ENCODE peak calls at places on chromosome 21, in ten cellular contexts. Z, A, U, B, Y, G, P, J, C and K are unnamed samples. For H3K36me3, the result is how much of the 10 kb centered on the place peaks cover.

GRCh38 chr21:42654179-42654912 is 925 bp downstream of the PDE9A start:
- DNase-seq in Z (peak), A (no peak), U (peak), B (peak), Y (no peak), G (no peak), P (no peak), J (peak), C (peak), K (peak)

GRCh38 chr21:33875026-33875695 is 40.4 kb downstream of the ATP5PO start:
- DNase-seq in Z (no peak), A (no peak), U (no peak), B (no peak), Y (no peak), G (no peak), P (no peak), J (no peak), C (no peak), K (no peak)

GRCh38 chr21:37257967-37258877 is 8.9 kb downstream of the VPS26C start:
- DNase-seq in Z (peak), A (peak), U (no peak), B (peak), Y (peak), G (peak), P (no peak), J (peak), C (peak), K (peak)

GRCh38 chr21:21997390-21998333 is 999.5 kb downstream of the NCAM2 start:
- DNase-seq in Z (no peak), A (no peak), U (no peak), B (no peak), Y (no peak), G (no peak), P (peak), J (no peak), C (peak), K (peak)

GRCh38 chr21:30430170-30430655 is at the start of gene KRTAP13-4:
- DNase-seq in Z (no peak), A (no peak), U (no peak), B (no peak), Y (no peak), G (no peak), P (no peak), J (no peak), C (no peak), K (no peak)

GRCh38 chr21:18369115-18369514 is 34.5 kb downstream of the TMPRSS15 start:
- DNase-seq in Z (peak), A (no peak), U (peak), B (peak), Y (peak), G (no peak), P (peak), J (no peak), C (peak), K (peak)

GRCh38 chr21:42757826-42758655 is 104.6 kb downstream of the PDE9A start:
- DNase-seq in Z (no peak), A (no peak), U (no peak), B (no peak), Y (no peak), G (no peak), P (no peak), J (no peak), C (no peak), K (no peak)

GRCh38 chr21:17359781-17360180 is 153.1 kb upstream of the CXADR start:
- DNase-seq in Z (no peak), A (no peak), U (peak), B (no peak), Y (no peak), G (no peak), P (no peak), J (no peak), C (no peak), K (no peak)

GRCh38 chr21:31347435-31348032 is 3.5 kb upstream of the TIAM1 start:
- DNase-seq in Z (no peak), A (peak), U (peak), B (peak), Y (peak), G (peak), P (no peak), J (no peak), C (no peak), K (peak)

DNA sequence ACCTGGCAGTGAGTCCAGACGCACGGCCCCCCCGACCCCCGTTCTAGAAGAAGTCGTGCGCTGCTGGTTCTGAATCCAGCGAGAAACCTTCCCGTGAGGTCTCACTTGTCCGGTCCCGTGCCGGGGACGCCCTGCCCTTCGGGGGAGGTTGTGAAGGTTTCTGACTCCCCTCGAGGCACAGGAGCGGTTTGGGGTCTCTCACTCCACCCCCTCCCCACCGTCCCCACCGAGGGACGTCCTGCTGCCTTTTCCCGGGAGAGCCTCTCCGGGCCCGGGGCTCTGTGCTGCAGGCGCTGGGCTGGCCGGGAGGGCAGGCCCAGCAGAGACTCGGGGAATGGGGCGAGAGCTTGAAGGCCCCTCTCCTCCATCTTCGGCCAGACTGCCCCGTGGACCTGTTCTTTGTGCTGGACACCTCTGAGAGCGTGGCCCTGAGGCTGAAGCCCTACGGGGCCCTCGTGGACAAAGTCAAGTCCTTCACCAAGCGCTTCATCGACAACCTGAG is 737 bp downstream of the COL6A1 start:
- DNase-seq in Z (no peak), A (no peak), U (no peak), B (peak), Y (no peak), G (peak), P (no peak), J (no peak), C (no peak), K (peak)
- H3K4me2 ChIP-seq in Z (peak), A (peak), U (no peak), B (peak), Y (no peak), G (peak), P (no peak), J (peak), C (peak), K (peak)

DNA sequence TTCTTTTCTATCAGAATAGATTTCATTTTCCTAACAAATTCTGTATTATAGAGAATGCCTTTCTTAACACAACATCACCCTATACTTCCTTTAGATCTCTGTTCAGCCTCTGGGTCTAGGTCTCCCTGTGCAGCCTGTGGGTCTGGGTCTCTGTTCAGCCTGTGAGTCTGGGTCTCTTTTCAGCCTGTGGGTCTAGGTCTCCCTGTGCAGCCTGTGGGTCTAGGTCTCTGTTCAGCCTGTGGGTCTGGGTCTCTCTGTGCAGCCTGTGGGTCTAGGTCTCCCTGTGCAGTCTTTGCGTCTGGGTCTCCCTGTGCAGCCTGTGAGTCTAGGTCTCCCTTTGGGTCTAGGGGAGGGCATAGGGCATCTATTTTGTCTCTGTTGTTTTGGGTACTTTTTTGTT is 59.6 kb upstream of the DIP2A start:
- DNase-seq in Z (no peak), A (no peak), U (no peak), B (no peak), Y (no peak), G (no peak), P (no peak), J (no peak), C (no peak), K (no peak)
- H3K36me3 ChIP-seq in Z (half or more), A (half or more), U (half or more), B (under half), Y (under half), G (under half), P (under half), J (under half), C (under half), K (under half)

DNA sequence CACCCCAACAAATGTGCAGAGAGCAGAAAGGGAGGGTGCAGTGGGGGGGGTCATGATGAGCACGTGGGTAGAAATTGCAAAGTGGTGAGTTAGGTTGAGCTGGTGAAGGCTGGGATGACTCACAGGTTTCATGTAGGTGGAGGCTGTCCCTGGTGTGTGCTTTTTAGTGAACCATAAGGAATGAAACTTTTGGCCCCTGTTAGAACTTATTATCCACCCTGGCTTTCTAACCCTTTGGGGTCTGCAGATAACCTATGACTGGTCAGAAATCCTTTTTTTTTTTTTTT is 46.9 kb downstream of the DOP1B start:
- DNase-seq in Z (no peak), A (peak), U (no peak), B (no peak), Y (no peak), G (peak), P (peak), J (peak), C (peak), K (peak)
- H3K4me2 ChIP-seq in Z (no peak), A (peak), U (no peak), B (no peak), Y (no peak), G (peak), P (no peak), J (peak), C (no peak), K (peak)

GRCh38 chr21:44773291-44773932 is 28.2 kb downstream of the UBE2G2 start:
- DNase-seq in Z (no peak), A (no peak), U (no peak), B (no peak), Y (no peak), G (no peak), P (no peak), J (no peak), C (peak), K (no peak)
- H3K36me3 ChIP-seq in Z (half or more), A (half or more), U (half or more), B (under half), Y (under half), G (under half), P (under half), J (under half), C (under half), K (under half)

GRCh38 chr21:27817902-27818623 is 851.2 kb upstream of the ADAMTS5 start:
- DNase-seq in Z (no peak), A (no peak), U (no peak), B (no peak), Y (no peak), G (no peak), P (no peak), J (no peak), C (no peak), K (no peak)
- H3K4me2 ChIP-seq in Z (no peak), A (no peak), U (no peak), B (no peak), Y (no peak), G (no peak), P (no peak), J (no peak), C (no peak), K (no peak)

DNA sequence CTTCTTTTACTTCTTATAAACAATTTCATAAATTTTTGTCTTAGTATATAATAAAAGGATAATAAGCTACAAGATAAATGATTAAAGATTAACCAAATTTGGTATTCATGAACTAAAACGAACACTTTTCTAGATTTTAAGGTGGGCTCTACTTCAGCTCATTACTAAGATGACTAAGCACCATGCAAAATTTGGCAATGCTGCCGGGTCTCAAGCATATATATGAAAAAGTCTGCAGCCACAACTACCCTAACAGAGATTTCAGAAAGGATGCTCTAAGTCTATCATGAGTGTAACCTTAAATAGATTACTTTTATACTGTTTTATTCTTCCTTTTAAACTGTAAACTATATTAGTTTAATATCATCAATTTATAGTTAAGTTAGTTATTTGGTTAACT is 47.8 kb downstream of the BRWD1 start:
- DNase-seq in Z (no peak), A (no peak), U (no peak), B (no peak), Y (no peak), G (no peak), P (no peak), J (no peak), C (no peak), K (no peak)
- H3K36me3 ChIP-seq in Z (half or more), A (under half), U (half or more), B (under half), Y (half or more), G (half or more), P (under half), J (under half), C (under half), K (under half)

GRCh38 chr21:34977333-34977732 is 71.8 kb downstream of the RUNX1 start:
- DNase-seq in Z (no peak), A (no peak), U (no peak), B (no peak), Y (no peak), G (no peak), P (no peak), J (no peak), C (no peak), K (no peak)

GRCh38 chr21:34973685-34974084 is 75.4 kb downstream of the RUNX1 start:
- DNase-seq in Z (no peak), A (no peak), U (no peak), B (no peak), Y (no peak), G (no peak), P (no peak), J (no peak), C (no peak), K (no peak)

GRCh38 chr21:34970566-34970965 is 78.5 kb downstream of the RUNX1 start:
- DNase-seq in Z (no peak), A (no peak), U (no peak), B (no peak), Y (no peak), G (no peak), P (no peak), J (no peak), C (no peak), K (no peak)

GRCh38 chr21:34971656-34972055 is 77.4 kb downstream of the RUNX1 start:
- DNase-seq in Z (no peak), A (no peak), U (no peak), B (no peak), Y (no peak), G (no peak), P (no peak), J (no peak), C (no peak), K (no peak)

GRCh38 chr21:34974162-34974981 is 74.7 kb downstream of the RUNX1 start:
- DNase-seq in Z (no peak), A (peak), U (peak), B (no peak), Y (peak), G (no peak), P (peak), J (no peak), C (no peak), K (peak)
- H3K4me2 ChIP-seq in Z (no peak), A (peak), U (peak), B (no peak), Y (peak), G (no peak), P (peak), J (no peak), C (no peak), K (peak)

DNA sequence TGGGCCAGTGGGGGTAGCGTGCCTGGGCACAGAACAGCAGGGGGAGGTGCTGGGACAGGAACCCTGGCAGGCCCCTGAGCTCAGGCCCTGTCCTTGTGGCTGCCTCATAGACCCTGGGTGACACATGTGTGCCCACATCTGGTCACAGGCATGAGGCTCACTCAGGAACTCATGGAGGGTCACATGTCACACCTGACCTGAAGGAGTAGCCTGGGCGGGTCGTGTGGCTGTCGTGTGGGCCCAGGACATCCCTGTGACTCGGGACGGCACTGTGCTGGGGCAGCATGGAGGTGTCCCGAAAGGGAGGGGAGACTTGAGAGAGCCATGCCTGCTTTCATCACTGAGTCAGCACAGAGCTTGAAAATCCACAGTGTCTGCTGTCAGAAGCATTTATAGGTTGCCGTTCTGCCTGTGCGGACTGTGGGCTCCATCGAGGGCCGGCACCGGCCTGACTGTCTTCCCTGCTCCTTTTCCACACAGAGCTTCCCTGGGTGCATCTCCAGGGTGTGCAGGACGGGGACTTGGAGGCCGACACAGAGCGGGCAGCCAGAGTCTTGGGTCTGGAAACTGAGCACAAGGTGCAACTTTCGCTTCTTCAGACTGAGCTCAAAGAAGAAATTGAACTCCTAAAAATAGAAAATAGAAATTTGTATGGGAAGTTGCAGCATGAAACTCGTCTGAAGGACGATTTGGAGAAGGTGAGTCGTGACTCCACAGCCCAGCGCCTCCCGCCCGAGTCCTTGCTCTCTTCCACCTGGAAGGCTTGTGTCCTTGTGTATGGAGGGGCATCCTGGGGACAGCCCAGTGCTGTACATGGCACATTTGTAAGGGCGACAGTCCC is 32.8 kb downstream of the PCNT start:
- DNase-seq in Z (no peak), A (no peak), U (peak), B (no peak), Y (peak), G (no peak), P (peak), J (no peak), C (no peak), K (no peak)
- H3K36me3 ChIP-seq in Z (half or more), A (half or more), U (half or more), B (under half), Y (under half), G (under half), P (under half), J (under half), C (under half), K (under half)